ENCODE peak calls at places on chromosomes 3 and 15, in six cellular contexts. E is psoas muscle, I is endothelial cell of umbilical vein, J is left ventricle myocardium inferior, Q is A549, X is sigmoid colon. U is an unnamed sample. For H3K4me1, the result is how much of the 10 kb centered on the place peaks cover.

GRCh38 chr15:49155834-49156627 is 632 bp upstream of the COPS2 start:
- DNase-seq in Q (no peak), J (no peak), E (no peak), X (no peak), I (peak), U (peak)

GRCh38 chr15:40782609-40783227 is 12.9 kb downstream of the C15orf62 start:
- DNase-seq in J (no peak), I (peak), E (peak), X (no peak), Q (peak), U (peak)

GRCh38 chr15:58260911-58261267 is 122.7 kb downstream of the AQP9 start:
- DNase-seq in E (peak), Q (no peak), I (no peak), X (no peak), J (peak), U (peak)

GRCh38 chr3:157572559-157573270 is 69.5 kb upstream of the VEPH1 start:
- DNase-seq in Q (peak), X (no peak), J (no peak), E (no peak), I (peak), U (no peak)

GRCh38 chr15:64892850-64893403 is 18.8 kb upstream of the ANKDD1A start:
- DNase-seq in J (peak), X (no peak), E (no peak), I (no peak), Q (no peak), U (no peak)

GRCh38 chr3:98777801-98778220 is 14.7 kb downstream of the ST3GAL6 start:
- DNase-seq in E (no peak), J (no peak), Q (no peak), X (no peak), I (peak), U (peak)

GRCh38 chr3:47413751-47414150 is 32.9 kb downstream of the PTPN23 start:
- DNase-seq in J (no peak), I (no peak), Q (no peak), E (no peak), X (no peak), U (no peak)

GRCh38 chr3:186806173-186807055 is at the start of gene RFC4:
- DNase-seq in X (peak), Q (peak), I (peak), E (peak), J (peak), U (no peak)

GRCh38 chr15:70066422-70066821 is 31.3 kb downstream of the TLE3 start:
- DNase-seq in Q (no peak), X (no peak), E (no peak), J (no peak), I (no peak), U (no peak)

GRCh38 chr15:64865126-64865997 is 23.6 kb downstream of the PLEKHO2 start:
- DNase-seq in X (no peak), Q (no peak), J (no peak), I (no peak), E (no peak), U (no peak)

GRCh38 chr3:197541756-197542539 is 13.8 kb downstream of the BDH1 start:
- DNase-seq in I (peak), E (peak), X (peak), J (peak), Q (no peak), U (no peak)

GRCh38 chr3:175916151-175916946 is 1057.2 kb downstream of the NAALADL2 start:
- DNase-seq in X (no peak), I (no peak), E (no peak), J (no peak), Q (no peak), U (no peak)

GRCh38 chr3:39146611-39147373 is 6.6 kb downstream of the CSRNP1 start:
- DNase-seq in E (peak), I (peak), Q (peak), J (peak), X (peak), U (peak)

GRCh38 chr3:152556731-152557254 is 278.1 kb upstream of the P2RY1 start:
- DNase-seq in X (no peak), J (peak), E (no peak), I (peak), Q (no peak), U (peak)

GRCh38 chr3:120429921-120430361 is 20.9 kb downstream of the FSTL1 start:
- DNase-seq in X (no peak), J (no peak), I (no peak), E (no peak), Q (no peak), U (no peak)

GRCh38 chr15:35557544-35557943 is 11.6 kb upstream of the DPH6 start:
- DNase-seq in Q (peak), I (no peak), E (no peak), J (no peak), X (no peak), U (peak)

GRCh38 chr3:183515968-183516851 is 39.3 kb downstream of the KLHL6 start:
- DNase-seq in Q (no peak), E (no peak), I (no peak), J (no peak), X (no peak), U (no peak)
- TF ChIP-seq CTCF in Q (no peak), E (no peak), I (no peak), J (no peak), X (no peak), U (no peak)

DNA sequence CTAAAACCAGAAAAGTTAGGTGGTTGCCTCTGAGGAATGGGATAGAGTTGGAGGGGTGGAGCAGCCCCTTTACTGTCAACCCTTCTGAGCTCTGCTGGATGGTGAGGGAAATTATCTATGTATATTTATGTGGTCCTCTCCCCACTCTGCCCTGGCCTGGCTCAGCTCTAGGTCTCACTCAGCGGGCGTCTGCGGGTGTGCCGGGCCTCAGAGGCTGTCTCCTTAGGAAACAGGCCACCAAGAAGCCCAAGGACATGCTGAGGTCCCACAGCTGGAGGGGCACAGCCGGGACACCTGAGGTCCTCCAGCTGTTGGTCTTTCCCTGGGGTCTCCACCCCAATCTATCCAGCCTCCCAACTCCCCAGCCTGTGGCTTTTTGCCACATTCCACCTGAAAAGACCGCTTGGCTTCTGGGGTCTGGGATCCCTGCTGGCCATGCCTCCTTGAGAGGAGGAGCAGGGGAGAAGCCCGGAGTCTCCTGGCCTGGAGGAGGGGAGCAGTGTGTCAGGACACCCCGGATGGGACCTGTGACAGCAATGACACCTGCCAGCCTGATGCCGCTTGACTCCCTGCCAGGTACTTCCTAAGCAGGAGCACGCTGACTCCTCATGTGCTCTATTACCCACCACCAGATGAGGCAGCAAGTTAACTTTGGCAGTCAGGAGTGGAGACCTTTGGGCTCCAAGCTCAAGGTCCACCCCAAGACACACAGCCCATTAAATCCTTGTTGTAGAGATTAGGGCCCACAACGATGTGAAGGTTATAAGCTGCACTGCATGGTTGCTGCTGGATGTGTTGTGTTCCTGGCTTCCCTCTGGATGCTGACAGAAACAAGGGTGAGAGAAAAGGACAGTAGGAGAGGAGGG is at the start of gene SLC28A1:
- DNase-seq in X (no peak), J (no peak), I (no peak), E (no peak), Q (no peak), U (no peak)
- H3K27ac ChIP-seq in X (no peak), J (peak), I (no peak), E (no peak), Q (no peak), U (no peak)

DNA sequence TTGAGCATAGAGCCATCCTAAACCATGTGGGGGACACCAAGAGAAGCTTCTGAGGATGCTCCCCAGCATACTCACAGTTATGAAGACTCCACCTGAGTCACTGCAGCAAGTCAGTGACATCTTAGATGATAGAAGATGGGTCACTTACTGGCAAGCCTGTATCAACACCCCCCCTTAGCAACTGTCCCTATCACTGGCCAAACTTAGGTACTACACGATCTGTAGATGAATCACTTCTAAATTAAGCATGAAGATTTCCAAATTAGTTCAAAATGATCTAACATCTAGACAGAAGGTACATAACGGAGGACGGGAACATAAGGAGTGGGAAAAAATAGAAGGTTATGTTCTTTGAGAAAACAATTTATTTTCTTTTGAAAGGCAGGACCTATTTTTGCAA is 13.2 kb upstream of the LMCD1 start:
- DNase-seq in I (no peak), X (no peak), J (no peak), Q (peak), E (no peak), U (no peak)
- H3K4me1 ChIP-seq in I (under half), X (under half), J (half or more), Q (under half), E (half or more), U (under half)

GRCh38 chr3:143121240-143122088 is 1.9 kb downstream of the CHST2 start:
- DNase-seq in Q (peak), J (peak), I (peak), X (no peak), E (peak), U (peak)
- TF ChIP-seq CTCF in Q (peak), J (peak), I (peak), X (no peak), E (no peak), U (peak)

GRCh38 chr3:171776411-171776810 is 33.9 kb downstream of the PLD1 start:
- DNase-seq in J (no peak), X (no peak), Q (no peak), E (no peak), I (no peak), U (no peak)
- H3K27ac ChIP-seq in J (no peak), X (no peak), Q (no peak), E (no peak), I (peak), U (peak)

GRCh38 chr3:8595935-8596262 is 48.7 kb downstream of the SSUH2 start:
- DNase-seq in X (no peak), E (no peak), I (no peak), J (no peak), Q (no peak), U (no peak)
- H3K4me1 ChIP-seq in X (under half), E (half or more), I (under half), J (under half), Q (under half), U (under half)

DNA sequence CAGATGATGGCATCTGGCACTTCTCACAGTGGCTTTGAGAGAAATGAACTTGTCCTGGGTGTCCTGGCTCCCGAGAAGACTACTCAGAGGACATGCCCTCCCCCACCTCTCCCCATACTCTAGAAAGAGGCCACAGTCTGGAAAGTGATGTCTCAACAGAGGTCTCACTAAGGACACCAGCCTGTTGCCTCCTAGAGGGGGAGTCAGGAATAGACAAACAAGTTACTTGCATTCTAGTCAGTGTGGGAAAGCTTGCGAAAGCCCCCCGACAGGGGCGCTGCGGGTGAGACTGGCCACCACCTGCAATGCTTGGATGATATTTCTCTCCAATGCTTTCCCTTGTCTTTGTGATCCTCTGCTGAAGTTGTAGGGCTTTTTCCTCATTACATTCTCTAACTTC is 17.2 kb downstream of the B4GALT4 start:
- DNase-seq in J (no peak), Q (no peak), X (no peak), I (no peak), E (no peak), U (no peak)
- TF ChIP-seq CTCF in J (no peak), Q (no peak), X (no peak), I (no peak), E (no peak), U (no peak)

GRCh38 chr15:67050062-67050461 is 15.3 kb upstream of the SMAD3 start:
- DNase-seq in Q (no peak), J (no peak), I (no peak), E (no peak), X (peak), U (peak)
- H3K27ac ChIP-seq in Q (peak), J (no peak), I (peak), E (no peak), X (peak), U (peak)

GRCh38 chr3:45546636-45547201 is 47.8 kb upstream of the LIMD1 start:
- DNase-seq in J (no peak), I (no peak), E (no peak), Q (no peak), X (no peak), U (no peak)

GRCh38 chr3:45547202-45547701 is 47.3 kb upstream of the LIMD1 start:
- DNase-seq in J (no peak), I (no peak), E (no peak), Q (no peak), X (no peak), U (no peak)

GRCh38 chr3:45549961-45550360 is 44.6 kb upstream of the LIMD1 start:
- DNase-seq in Q (no peak), X (peak), J (no peak), E (no peak), I (no peak), U (no peak)

GRCh38 chr3:45547764-45548683 is 46.5 kb upstream of the LIMD1 start:
- DNase-seq in X (peak), E (peak), I (no peak), Q (no peak), J (peak), U (no peak)

DNA sequence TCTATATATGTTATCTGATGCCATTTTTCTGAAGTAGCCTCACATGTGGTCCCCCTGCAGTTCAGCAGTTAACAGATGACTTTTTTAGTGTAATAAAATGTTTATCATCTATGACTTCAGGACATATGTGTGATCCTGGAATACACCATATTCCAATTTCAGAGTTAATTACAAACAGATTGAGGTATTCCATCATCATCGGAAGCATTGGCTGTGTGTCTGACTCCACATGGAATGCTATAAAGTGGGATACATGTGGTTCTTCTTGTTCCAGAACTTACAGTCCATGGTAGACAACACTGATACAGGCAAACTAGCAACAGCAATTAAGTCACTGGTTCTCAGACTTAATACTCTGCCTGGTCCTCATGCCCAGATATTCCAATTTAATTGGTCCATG is 45.8 kb upstream of the LIMD1 start:
- DNase-seq in J (no peak), Q (no peak), E (no peak), X (no peak), I (no peak), U (no peak)
- H3K4me1 ChIP-seq in J (half or more), Q (half or more), E (half or more), X (under half), I (under half), U (under half)